ENCODE peak calls at places on chromosomes 11 and 22, in five cellular contexts. N, T, L, H and E are unnamed samples.

GRCh38 chr11:108713076-108713790 is 48.4 kb downstream of the DDX10 start:
- DNase-seq in N (no peak), T (no peak), L (no peak), H (peak; percentile 54), E (no peak)

GRCh38 chr11:77883775-77884174 is 62.8 kb downstream of the AAMDC start:
- DNase-seq in N (no peak), T (no peak), L (peak; percentile 20), H (no peak), E (no peak)

GRCh38 chr11:125170001-125170405 is 5.5 kb downstream of the PKNOX2 start:
- DNase-seq in N (no peak), T (no peak), L (no peak), H (no peak), E (no peak)

GRCh38 chr11:115267228-115267627 is 237.0 kb downstream of the CADM1 start:
- DNase-seq in N (no peak), T (no peak), L (no peak), H (no peak), E (no peak)

GRCh38 chr22:39039306-39040126 is 1.1 kb upstream of the APOBEC3F start:
- DNase-seq in N (no peak), T (no peak), L (no peak), H (no peak), E (no peak)

GRCh38 chr11:74468521-74469280 is 1.4 kb upstream of the KCNE3 start:
- DNase-seq in N (no peak), T (no peak), L (no peak), H (no peak), E (no peak)

GRCh38 chr22:47172771-47173534 is 410.5 kb downstream of the TBC1D22A start:
- DNase-seq in N (no peak), T (no peak), L (no peak), H (no peak), E (no peak)

GRCh38 chr22:23781533-23781932 is 5.2 kb upstream of the SMARCB1 start:
- DNase-seq in N (no peak), T (no peak), L (no peak), H (no peak), E (no peak)

GRCh38 chr22:43777204-43777671 is 34.9 kb downstream of the EFCAB6 start:
- DNase-seq in N (no peak), T (no peak), L (peak; percentile 1), H (no peak), E (no peak)

GRCh38 chr11:43393765-43394355 is 35.1 kb downstream of the TTC17 start:
- DNase-seq in N (no peak), T (no peak), L (peak; percentile 80), H (no peak), E (no peak)

GRCh38 chr22:43670545-43670944 is 141.6 kb downstream of the EFCAB6 start:
- DNase-seq in N (no peak), T (no peak), L (no peak), H (no peak), E (no peak)

GRCh38 chr11:36156486-36157150 is 132.6 kb downstream of the COMMD9 start:
- DNase-seq in N (no peak), T (no peak), L (no peak), H (no peak), E (no peak)

GRCh38 chr11:746289-747175 is 732 bp upstream of the TALDO1 start:
- DNase-seq in N (no peak), T (no peak), L (peak; percentile 53), H (no peak), E (no peak)

GRCh38 chr11:61951484-61952135 is 1.5 kb downstream of the BEST1 start:
- DNase-seq in N (no peak), T (no peak), L (no peak), H (no peak), E (no peak)

GRCh38 chr11:109978895-109979294 is 114.3 kb upstream of the ZC3H12C start:
- DNase-seq in N (no peak), T (no peak), L (no peak), H (no peak), E (no peak)

GRCh38 chr11:71525188-71525937 is 1.7 kb upstream of the KRTAP5-7 start:
- DNase-seq in N (no peak), T (no peak), L (no peak), H (no peak), E (no peak)

GRCh38 chr11:134509381-134510068 is 97.5 kb upstream of the B3GAT1 start:
- DNase-seq in N (no peak), T (no peak), L (no peak), H (no peak), E (no peak)

GRCh38 chr11:18332302-18332701 is 9.9 kb downstream of the GTF2H1 start:
- DNase-seq in N (no peak), T (no peak), L (no peak), H (no peak), E (no peak)

GRCh38 chr22:33051960-33052839 is 6.0 kb downstream of the SYN3 start:
- DNase-seq in N (no peak), T (peak; percentile 33), L (no peak), H (no peak), E (no peak)

GRCh38 chr11:46410021-46410420 is 18.4 kb upstream of the CHRM4 start:
- DNase-seq in N (no peak), T (no peak), L (peak; percentile 29), H (no peak), E (no peak)

GRCh38 chr11:9972917-9973504 is 309.1 kb downstream of the SWAP70 start:
- DNase-seq in N (peak; percentile 16), T (peak; percentile 67), L (peak; percentile 61), H (no peak), E (peak; percentile 53)

GRCh38 chr11:88307749-88308425 is 29.6 kb downstream of the CTSC start:
- DNase-seq in N (no peak), T (no peak), L (no peak), H (peak; percentile 81), E (no peak)

GRCh38 chr11:35792148-35792845 is 129.7 kb downstream of the TRIM44 start:
- DNase-seq in N (no peak), T (no peak), L (no peak), H (no peak), E (no peak)

GRCh38 chr22:47177334-47177815 is 414.9 kb downstream of the TBC1D22A start:
- DNase-seq in N (no peak), T (no peak), L (no peak), H (no peak), E (no peak)

GRCh38 chr11:48109046-48109666 is 107.5 kb upstream of the OR4B1 start:
- DNase-seq in N (peak; percentile 37), T (no peak), L (peak; percentile 54), H (no peak), E (no peak)

GRCh38 chr11:43922295-43922648 is 20.2 kb upstream of the C11orf96 start:
- DNase-seq in N (no peak), T (no peak), L (no peak), H (no peak), E (no peak)

GRCh38 chr22:43118953-43119458 is 8.5 kb downstream of the BIK start:
- DNase-seq in N (no peak), T (no peak), L (no peak), H (peak; percentile 58), E (no peak)

GRCh38 chr11:34238533-34238932 is 119.3 kb downstream of the ABTB2 start:
- DNase-seq in N (no peak), T (no peak), L (no peak), H (no peak), E (no peak)

GRCh38 chr22:26066534-26066933 is 102.7 kb upstream of the SEZ6L start:
- DNase-seq in N (no peak), T (no peak), L (no peak), H (no peak), E (no peak)

GRCh38 chr22:21775061-21775460 is 39.5 kb upstream of the YPEL1 start:
- DNase-seq in N (no peak), T (no peak), L (no peak), H (no peak), E (no peak)

GRCh38 chr11:721913-722811 is 16.1 kb downstream of the EPS8L2 start:
- DNase-seq in N (no peak), T (peak; percentile 63), L (peak; percentile 53), H (no peak), E (no peak)

GRCh38 chr11:24828938-24829337 is 332.1 kb downstream of the LUZP2 start:
- DNase-seq in N (no peak), T (no peak), L (no peak), H (no peak), E (no peak)

GRCh38 chr11:1988667-1989317 is 8.8 kb downstream of the H19 start:
- DNase-seq in N (no peak), T (no peak), L (peak; percentile 31), H (no peak), E (no peak)
- TF ChIP-seq REST in N (no peak), T (no peak), L (no peak), H (no peak), E (no peak)

DNA sequence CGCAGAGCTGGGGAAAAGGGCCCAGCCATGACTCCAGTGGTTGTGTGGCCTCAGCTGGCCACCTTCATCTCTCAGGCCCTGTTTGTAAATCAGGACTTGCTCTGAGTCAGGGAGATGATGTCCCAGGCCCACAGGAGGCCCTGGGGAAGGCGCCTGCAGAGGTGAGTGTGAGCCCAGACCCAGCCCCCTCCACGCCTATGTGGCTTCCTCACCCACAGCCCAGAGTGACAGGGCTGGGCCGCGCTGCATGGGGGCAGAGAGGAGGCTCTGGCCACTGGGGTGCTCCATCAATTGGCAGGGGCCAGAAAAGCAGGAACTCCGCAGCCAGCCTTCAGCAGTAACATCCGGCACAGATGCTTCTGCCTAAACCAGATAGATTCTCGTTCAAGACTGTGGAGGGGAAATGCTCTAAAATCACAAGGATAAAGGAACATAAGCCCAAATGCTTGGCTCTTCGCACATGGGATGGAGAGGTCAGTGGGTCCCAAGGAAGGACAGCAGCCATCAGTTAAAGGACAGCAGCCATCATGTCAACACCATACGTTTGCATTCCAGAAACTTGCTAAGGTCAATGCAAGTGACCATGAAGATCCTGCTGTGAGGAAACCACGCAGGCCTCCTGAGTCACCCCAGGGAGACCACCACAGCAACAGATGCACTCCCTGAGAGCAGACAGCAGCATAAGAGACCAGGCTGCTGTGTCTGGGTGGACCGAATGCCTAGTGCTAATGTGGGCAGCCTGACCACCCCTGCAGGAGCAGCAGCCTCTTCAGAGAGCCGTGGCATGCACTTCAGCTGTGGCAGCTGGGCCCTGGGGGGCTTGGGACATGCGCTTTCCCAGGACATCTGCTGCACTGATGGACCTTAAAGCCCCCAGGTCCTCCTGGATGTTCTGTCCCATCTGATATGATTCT is 28.3 kb downstream of the OSBPL5 start:
- DNase-seq in N (no peak), T (no peak), L (no peak), H (no peak), E (no peak)
- H3K4me3 ChIP-seq in N (no peak overlapping the region), T (no peak overlapping the region), L (no peak overlapping the region), H (no peak overlapping the region), E (no peak overlapping the region)

GRCh38 chr11:86955674-86956522 is 703 bp upstream of the FZD4 start:
- DNase-seq in N (peak; percentile 34), T (peak; percentile 88), L (peak; percentile 83), H (peak; percentile 5), E (no peak)
- TF ChIP-seq SIN3A in N (no peak), T (no peak), L (peak; percentile 54), H (no peak), E (peak; percentile 72)

DNA sequence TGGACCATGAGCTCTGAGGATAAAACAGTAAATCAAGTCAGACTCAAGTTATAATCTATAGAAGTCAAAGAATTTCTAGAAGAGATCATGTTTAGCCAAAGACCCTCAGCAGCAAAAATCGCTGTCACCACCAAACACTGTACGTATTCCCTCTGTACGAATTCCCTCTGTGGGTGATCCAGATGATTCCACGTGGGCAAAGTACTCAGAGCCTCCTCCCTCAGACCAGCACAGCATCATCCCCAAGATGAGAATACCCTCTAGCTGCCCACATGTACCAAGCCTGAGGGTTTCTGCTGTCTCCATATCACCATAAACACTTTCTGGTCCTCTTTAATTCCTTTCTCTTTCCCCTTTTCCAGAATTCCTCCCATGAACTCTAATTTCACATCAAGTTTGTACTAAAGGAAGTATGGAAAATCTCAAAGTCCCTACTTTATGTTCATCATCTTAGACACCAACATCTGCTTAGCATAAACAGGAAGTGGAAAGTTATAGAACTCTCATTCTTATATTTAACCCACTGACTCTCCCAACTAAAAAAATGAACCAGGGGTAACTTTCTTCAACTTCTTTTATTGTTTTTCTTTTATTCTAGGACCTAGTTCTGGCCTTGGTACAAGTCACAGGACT is 18.7 kb downstream of the JAML start:
- DNase-seq in N (no peak), T (no peak), L (no peak), H (no peak), E (no peak)
- TF ChIP-seq REST in N (no peak), T (no peak), L (no peak), H (no peak), E (no peak)